ENCODE peak calls at places on chromosome 10, in nine cellular contexts. One of them, this sample, is unnamed.

GRCh38 chr10:50621981-50622496 is 1.7 kb downstream of the SGMS1 start:
- DNase-seq in cardiac muscle cell: peak
- DNase-seq in A549: peak
- DNase-seq in colonic mucosa: peak
- DNase-seq in breast epithelium: peak
- DNase-seq in Peyer's patch: peak
- DNase-seq in left lung: peak
- DNase-seq in Panc1: peak
- DNase-seq in neural progenitor cell: peak
- DNase-seq in this sample: peak

GRCh38 chr10:86685893-86686632 is 17.8 kb downstream of the LDB3 start:
- DNase-seq in cardiac muscle cell: no peak
- DNase-seq in A549: no peak
- DNase-seq in colonic mucosa: no peak
- DNase-seq in breast epithelium: no peak
- DNase-seq in Peyer's patch: no peak
- DNase-seq in left lung: no peak
- DNase-seq in Panc1: no peak
- DNase-seq in neural progenitor cell: no peak
- DNase-seq in this sample: no peak

GRCh38 chr10:128875955-128876354 is 591.1 kb upstream of the MGMT start:
- DNase-seq in cardiac muscle cell: peak
- DNase-seq in A549: no peak
- DNase-seq in colonic mucosa: no peak
- DNase-seq in breast epithelium: no peak
- DNase-seq in Peyer's patch: no peak
- DNase-seq in left lung: peak
- DNase-seq in Panc1: no peak
- DNase-seq in neural progenitor cell: no peak
- DNase-seq in this sample: no peak

GRCh38 chr10:113045155-113046055 is 95.4 kb downstream of the TCF7L2 start:
- DNase-seq in cardiac muscle cell: peak
- DNase-seq in A549: peak
- DNase-seq in colonic mucosa: no peak
- DNase-seq in breast epithelium: no peak
- DNase-seq in Peyer's patch: no peak
- DNase-seq in left lung: no peak
- DNase-seq in Panc1: peak
- DNase-seq in neural progenitor cell: no peak
- DNase-seq in this sample: no peak

GRCh38 chr10:59880976-59881510 is 25.3 kb downstream of the CCDC6 start:
- DNase-seq in cardiac muscle cell: no peak
- DNase-seq in A549: no peak
- DNase-seq in colonic mucosa: peak
- DNase-seq in breast epithelium: no peak
- DNase-seq in Peyer's patch: no peak
- DNase-seq in left lung: no peak
- DNase-seq in Panc1: no peak
- DNase-seq in neural progenitor cell: no peak
- DNase-seq in this sample: no peak

GRCh38 chr10:53537508-53537907 is 764.9 kb upstream of the MBL2 start:
- DNase-seq in cardiac muscle cell: no peak
- DNase-seq in A549: no peak
- DNase-seq in colonic mucosa: no peak
- DNase-seq in breast epithelium: no peak
- DNase-seq in Peyer's patch: peak
- DNase-seq in left lung: no peak
- DNase-seq in Panc1: no peak
- DNase-seq in neural progenitor cell: no peak
- DNase-seq in this sample: no peak

GRCh38 chr10:102186128-102186527 is 33.9 kb downstream of the NOLC1 start:
- DNase-seq in cardiac muscle cell: peak
- DNase-seq in A549: no peak
- DNase-seq in colonic mucosa: no peak
- DNase-seq in breast epithelium: no peak
- DNase-seq in Peyer's patch: no peak
- DNase-seq in left lung: no peak
- DNase-seq in Panc1: no peak
- DNase-seq in neural progenitor cell: no peak
- DNase-seq in this sample: no peak

GRCh38 chr10:111093741-111094380 is 17.0 kb downstream of the ADRA2A start:
- DNase-seq in cardiac muscle cell: peak
- DNase-seq in A549: no peak
- DNase-seq in colonic mucosa: no peak
- DNase-seq in breast epithelium: no peak
- DNase-seq in Peyer's patch: peak
- DNase-seq in left lung: no peak
- DNase-seq in Panc1: no peak
- DNase-seq in neural progenitor cell: no peak
- DNase-seq in this sample: peak

GRCh38 chr10:119518176-119518575 is 24.3 kb downstream of the RGS10 start:
- DNase-seq in cardiac muscle cell: no peak
- DNase-seq in A549: no peak
- DNase-seq in colonic mucosa: no peak
- DNase-seq in breast epithelium: no peak
- DNase-seq in Peyer's patch: no peak
- DNase-seq in left lung: no peak
- DNase-seq in Panc1: no peak
- DNase-seq in neural progenitor cell: no peak
- DNase-seq in this sample: no peak

GRCh38 chr10:125977206-125977605 is 80.8 kb downstream of the FANK1 start:
- DNase-seq in cardiac muscle cell: no peak
- DNase-seq in A549: no peak
- DNase-seq in colonic mucosa: no peak
- DNase-seq in breast epithelium: no peak
- DNase-seq in Peyer's patch: no peak
- DNase-seq in left lung: no peak
- DNase-seq in Panc1: no peak
- DNase-seq in neural progenitor cell: peak
- DNase-seq in this sample: no peak

GRCh38 chr10:97828721-97829120 is 20.9 kb upstream of the GOLGA7B start:
- DNase-seq in cardiac muscle cell: no peak
- DNase-seq in A549: no peak
- DNase-seq in colonic mucosa: no peak
- DNase-seq in breast epithelium: no peak
- DNase-seq in Peyer's patch: no peak
- DNase-seq in left lung: no peak
- DNase-seq in Panc1: no peak
- DNase-seq in neural progenitor cell: no peak
- DNase-seq in this sample: no peak

GRCh38 chr10:22657028-22657427 is 57.4 kb downstream of the PIP4K2A start:
- DNase-seq in cardiac muscle cell: no peak
- DNase-seq in A549: no peak
- DNase-seq in colonic mucosa: no peak
- DNase-seq in breast epithelium: no peak
- DNase-seq in Peyer's patch: no peak
- DNase-seq in left lung: no peak
- DNase-seq in Panc1: no peak
- DNase-seq in neural progenitor cell: no peak
- DNase-seq in this sample: no peak

GRCh38 chr10:72171175-72171630 is 44.6 kb upstream of the ANAPC16 start:
- DNase-seq in cardiac muscle cell: peak
- DNase-seq in A549: peak
- DNase-seq in colonic mucosa: peak
- DNase-seq in breast epithelium: peak
- DNase-seq in Peyer's patch: peak
- DNase-seq in left lung: peak
- DNase-seq in Panc1: peak
- DNase-seq in neural progenitor cell: no peak
- DNase-seq in this sample: peak

GRCh38 chr10:110458583-110458920 is 39.2 kb upstream of the DUSP5 start:
- DNase-seq in cardiac muscle cell: no peak
- DNase-seq in A549: no peak
- DNase-seq in colonic mucosa: no peak
- DNase-seq in breast epithelium: no peak
- DNase-seq in Peyer's patch: peak
- DNase-seq in left lung: no peak
- DNase-seq in Panc1: no peak
- DNase-seq in neural progenitor cell: no peak
- DNase-seq in this sample: no peak

DNA sequence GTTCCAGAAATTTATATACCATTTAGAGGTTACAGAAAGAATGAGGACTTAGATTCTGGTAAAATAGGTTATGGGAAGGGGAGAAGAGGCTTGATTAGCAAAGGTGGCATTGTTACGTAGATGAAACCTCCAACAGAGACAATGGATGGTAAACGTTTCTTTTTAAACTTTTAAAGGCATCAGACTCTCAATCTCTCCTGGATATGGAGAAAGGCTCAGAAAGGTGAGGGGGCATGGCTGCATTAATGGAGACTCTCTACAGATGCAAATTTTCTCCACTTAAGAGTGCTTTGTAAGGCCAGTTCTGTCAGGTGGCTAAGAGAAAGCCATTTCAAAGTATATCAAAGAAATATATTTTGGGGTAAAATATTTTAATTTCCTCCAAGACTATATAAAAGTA is 240.9 kb upstream of the PTER start:
- DNase-seq in cardiac muscle cell: no peak
- DNase-seq in A549: no peak
- DNase-seq in colonic mucosa: no peak
- DNase-seq in breast epithelium: no peak
- DNase-seq in Peyer's patch: no peak
- DNase-seq in left lung: no peak
- DNase-seq in Panc1: no peak
- DNase-seq in neural progenitor cell: no peak
- DNase-seq in this sample: no peak
- H3K27ac ChIP-seq in cardiac muscle cell: no peak
- H3K27ac ChIP-seq in A549: no peak
- H3K27ac ChIP-seq in colonic mucosa: no peak
- H3K27ac ChIP-seq in breast epithelium: no peak
- H3K27ac ChIP-seq in Peyer's patch: no peak
- H3K27ac ChIP-seq in left lung: no peak
- H3K27ac ChIP-seq in Panc1: no peak
- H3K27ac ChIP-seq in neural progenitor cell: no peak
- H3K27ac ChIP-seq in this sample: no peak

GRCh38 chr10:48612241-48612943 is 7.5 kb upstream of the ARHGAP22 start:
- DNase-seq in cardiac muscle cell: no peak
- DNase-seq in A549: no peak
- DNase-seq in colonic mucosa: peak
- DNase-seq in breast epithelium: no peak
- DNase-seq in Peyer's patch: no peak
- DNase-seq in left lung: no peak
- DNase-seq in Panc1: no peak
- DNase-seq in neural progenitor cell: no peak
- DNase-seq in this sample: no peak
- H3K4me3 ChIP-seq in cardiac muscle cell: no peak
- H3K4me3 ChIP-seq in A549: no peak
- H3K4me3 ChIP-seq in colonic mucosa: no peak
- H3K4me3 ChIP-seq in breast epithelium: no peak
- H3K4me3 ChIP-seq in Peyer's patch: no peak
- H3K4me3 ChIP-seq in left lung: no peak
- H3K4me3 ChIP-seq in Panc1: no peak
- H3K4me3 ChIP-seq in neural progenitor cell: no peak
- H3K4me3 ChIP-seq in this sample: no peak

GRCh38 chr10:43360086-43360485 is 11.3 kb upstream of the FXYD4 start:
- DNase-seq in cardiac muscle cell: no peak
- DNase-seq in A549: no peak
- DNase-seq in colonic mucosa: no peak
- DNase-seq in breast epithelium: no peak
- DNase-seq in Peyer's patch: no peak
- DNase-seq in left lung: no peak
- DNase-seq in Panc1: no peak
- DNase-seq in neural progenitor cell: no peak
- DNase-seq in this sample: no peak

GRCh38 chr10:43361532-43362190 is 9.8 kb upstream of the FXYD4 start:
- DNase-seq in cardiac muscle cell: no peak
- DNase-seq in A549: no peak
- DNase-seq in colonic mucosa: no peak
- DNase-seq in breast epithelium: no peak
- DNase-seq in Peyer's patch: no peak
- DNase-seq in left lung: no peak
- DNase-seq in Panc1: no peak
- DNase-seq in neural progenitor cell: no peak
- DNase-seq in this sample: no peak

GRCh38 chr10:43362191-43362839 is 9.1 kb upstream of the FXYD4 start:
- DNase-seq in cardiac muscle cell: peak
- DNase-seq in A549: peak
- DNase-seq in colonic mucosa: peak
- DNase-seq in breast epithelium: peak
- DNase-seq in Peyer's patch: peak
- DNase-seq in left lung: peak
- DNase-seq in Panc1: no peak
- DNase-seq in neural progenitor cell: peak
- DNase-seq in this sample: peak
- TF ChIP-seq CTCF in cardiac muscle cell: peak
- TF ChIP-seq CTCF in A549: peak
- TF ChIP-seq CTCF in colonic mucosa: peak
- TF ChIP-seq CTCF in breast epithelium: no peak
- TF ChIP-seq CTCF in Peyer's patch: peak
- TF ChIP-seq CTCF in left lung: peak
- TF ChIP-seq CTCF in Panc1: no peak
- TF ChIP-seq CTCF in neural progenitor cell: peak
- TF ChIP-seq CTCF in this sample: peak

GRCh38 chr10:30816144-30816811 is 186.7 kb upstream of the LYZL2 start:
- DNase-seq in cardiac muscle cell: no peak
- DNase-seq in A549: no peak
- DNase-seq in colonic mucosa: no peak
- DNase-seq in breast epithelium: no peak
- DNase-seq in Peyer's patch: no peak
- DNase-seq in left lung: no peak
- DNase-seq in Panc1: no peak
- DNase-seq in neural progenitor cell: peak
- DNase-seq in this sample: no peak

GRCh38 chr10:30818854-30819253 is 189.3 kb upstream of the LYZL2 start:
- DNase-seq in cardiac muscle cell: peak
- DNase-seq in A549: no peak
- DNase-seq in colonic mucosa: no peak
- DNase-seq in breast epithelium: no peak
- DNase-seq in Peyer's patch: no peak
- DNase-seq in left lung: no peak
- DNase-seq in Panc1: no peak
- DNase-seq in neural progenitor cell: no peak
- DNase-seq in this sample: no peak

GRCh38 chr10:30818010-30818660 is 188.6 kb upstream of the LYZL2 start:
- DNase-seq in cardiac muscle cell: peak
- DNase-seq in A549: no peak
- DNase-seq in colonic mucosa: no peak
- DNase-seq in breast epithelium: no peak
- DNase-seq in Peyer's patch: no peak
- DNase-seq in left lung: peak
- DNase-seq in Panc1: no peak
- DNase-seq in neural progenitor cell: no peak
- DNase-seq in this sample: no peak

GRCh38 chr10:30817541-30817940 is 188.0 kb upstream of the LYZL2 start:
- DNase-seq in cardiac muscle cell: no peak
- DNase-seq in A549: no peak
- DNase-seq in colonic mucosa: no peak
- DNase-seq in breast epithelium: no peak
- DNase-seq in Peyer's patch: no peak
- DNase-seq in left lung: no peak
- DNase-seq in Panc1: no peak
- DNase-seq in neural progenitor cell: no peak
- DNase-seq in this sample: no peak

DNA sequence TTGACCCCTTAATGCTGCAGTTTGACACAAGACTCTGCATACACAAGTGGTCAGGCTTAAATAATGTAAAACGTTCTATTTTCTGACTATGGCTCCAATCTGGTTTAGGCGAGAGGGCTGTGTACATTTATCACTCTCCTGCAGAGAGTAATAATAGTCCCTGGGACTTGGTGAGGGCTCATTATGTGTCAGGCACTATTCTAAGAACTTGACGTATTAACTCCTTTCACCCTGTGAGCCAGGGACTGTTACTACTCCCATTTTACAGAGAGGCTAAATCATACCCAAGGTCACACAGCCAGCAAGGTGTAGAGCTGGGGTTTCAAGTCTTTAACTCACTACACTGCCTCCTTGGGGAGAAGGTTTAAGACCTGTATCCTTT is 187.2 kb upstream of the LYZL2 start:
- DNase-seq in cardiac muscle cell: no peak
- DNase-seq in A549: no peak
- DNase-seq in colonic mucosa: no peak
- DNase-seq in breast epithelium: no peak
- DNase-seq in Peyer's patch: no peak
- DNase-seq in left lung: no peak
- DNase-seq in Panc1: no peak
- DNase-seq in neural progenitor cell: no peak
- DNase-seq in this sample: no peak
- H3K27ac ChIP-seq in cardiac muscle cell: peak
- H3K27ac ChIP-seq in A549: no peak
- H3K27ac ChIP-seq in colonic mucosa: no peak
- H3K27ac ChIP-seq in breast epithelium: no peak
- H3K27ac ChIP-seq in Peyer's patch: peak
- H3K27ac ChIP-seq in left lung: no peak
- H3K27ac ChIP-seq in Panc1: no peak
- H3K27ac ChIP-seq in neural progenitor cell: no peak
- H3K27ac ChIP-seq in this sample: no peak